ENCODE peak calls at places on chromosomes 12 and 14, in five cellular contexts. G is tibial artery, B is GM12878, P is thyroid gland, Z is Caco-2. O is an unnamed sample.

GRCh38 chr14:21211509-21211908 is 55.6 kb upstream of the OR5AU1 start:
- DNase-seq in G (no peak), B (no peak), P (no peak), Z (no peak), O (no peak)

GRCh38 chr12:53096089-53096741 is 1.3 kb upstream of the IGFBP6 start:
- DNase-seq in G (peak), B (no peak), P (no peak), Z (no peak), O (no peak)

GRCh38 chr12:48285751-48286650 is 64.7 kb downstream of the ZNF641 start:
- DNase-seq in G (no peak), B (no peak), P (no peak), Z (no peak), O (peak)

GRCh38 chr12:58310368-58310767 is 369.0 kb downstream of the ATP23 start:
- DNase-seq in G (no peak), B (no peak), P (no peak), Z (no peak), O (no peak)

GRCh38 chr12:71941174-71941573 is 2.5 kb downstream of the TPH2 start:
- DNase-seq in G (no peak), B (no peak), P (no peak), Z (no peak), O (no peak)

GRCh38 chr14:58638231-58639205 is 756 bp downstream of the DACT1 start:
- DNase-seq in G (peak), B (no peak), P (peak), Z (no peak), O (no peak)

GRCh38 chr12:19970116-19970515 is 398.2 kb upstream of the PDE3A start:
- DNase-seq in G (no peak), B (no peak), P (no peak), Z (no peak), O (no peak)

GRCh38 chr14:37262649-37263048 is 64.9 kb downstream of the MIPOL1 start:
- DNase-seq in G (no peak), B (no peak), P (no peak), Z (no peak), O (no peak)

GRCh38 chr12:10584415-10584814 is 29.0 kb downstream of the MAGOHB start:
- DNase-seq in G (no peak), B (no peak), P (no peak), Z (no peak), O (no peak)

GRCh38 chr12:15838986-15839385 is 43.2 kb upstream of the STRAP start:
- DNase-seq in G (no peak), B (no peak), P (no peak), Z (no peak), O (no peak)

GRCh38 chr12:71756054-71756675 is 1.5 kb downstream of the RAB21 start:
- DNase-seq in G (no peak), B (no peak), P (no peak), Z (no peak), O (no peak)

DNA sequence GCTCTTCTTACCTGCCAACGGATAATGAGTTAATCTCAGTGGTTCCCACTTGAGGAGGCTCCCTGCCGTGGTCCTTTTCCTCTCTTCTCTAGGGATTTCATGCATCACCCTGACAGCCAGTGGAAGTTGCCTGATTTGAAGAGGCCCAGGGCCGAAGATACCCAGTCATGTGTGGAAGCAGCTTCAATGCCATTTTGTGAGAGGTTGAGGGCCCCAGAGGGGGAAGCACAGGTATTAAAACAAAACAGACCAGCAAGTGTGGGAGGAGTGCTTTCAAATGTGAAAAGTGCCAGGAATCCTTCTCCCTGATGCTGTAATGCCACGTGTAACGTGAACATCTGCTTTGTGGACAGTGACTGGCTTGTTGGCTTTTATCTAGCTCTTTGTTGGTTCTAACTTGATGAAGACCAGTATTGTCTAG is 1.5 kb downstream of the TCP11L2 start:
- DNase-seq in G (no peak), B (no peak), P (peak), Z (no peak), O (no peak)
- H3K4me3 ChIP-seq in G (peak), B (no peak), P (peak), Z (no peak), O (no peak)

DNA sequence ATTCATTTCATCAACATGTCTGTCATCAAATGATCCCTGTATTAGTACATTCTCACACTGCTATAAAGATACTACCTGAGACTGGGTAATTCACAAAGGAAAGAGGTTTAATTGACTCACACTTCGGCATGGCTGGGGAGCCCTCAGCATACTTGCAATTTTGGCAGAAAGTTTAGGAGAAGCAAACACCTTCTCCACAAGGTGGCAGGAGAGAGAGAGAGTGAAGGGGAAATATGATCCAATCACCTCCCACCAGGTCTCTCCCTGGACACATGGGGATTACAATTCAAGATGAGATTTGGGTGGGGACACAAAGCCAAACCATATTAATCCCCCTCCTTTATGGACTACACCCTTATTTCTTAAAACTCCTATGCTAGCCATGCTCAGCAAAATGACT is 932.2 kb downstream of the FLRT2 start:
- DNase-seq in G (no peak), B (no peak), P (peak), Z (peak), O (peak)
- TF ChIP-seq CTCF in G (no peak), B (peak), P (peak), Z (peak), O (peak)

DNA sequence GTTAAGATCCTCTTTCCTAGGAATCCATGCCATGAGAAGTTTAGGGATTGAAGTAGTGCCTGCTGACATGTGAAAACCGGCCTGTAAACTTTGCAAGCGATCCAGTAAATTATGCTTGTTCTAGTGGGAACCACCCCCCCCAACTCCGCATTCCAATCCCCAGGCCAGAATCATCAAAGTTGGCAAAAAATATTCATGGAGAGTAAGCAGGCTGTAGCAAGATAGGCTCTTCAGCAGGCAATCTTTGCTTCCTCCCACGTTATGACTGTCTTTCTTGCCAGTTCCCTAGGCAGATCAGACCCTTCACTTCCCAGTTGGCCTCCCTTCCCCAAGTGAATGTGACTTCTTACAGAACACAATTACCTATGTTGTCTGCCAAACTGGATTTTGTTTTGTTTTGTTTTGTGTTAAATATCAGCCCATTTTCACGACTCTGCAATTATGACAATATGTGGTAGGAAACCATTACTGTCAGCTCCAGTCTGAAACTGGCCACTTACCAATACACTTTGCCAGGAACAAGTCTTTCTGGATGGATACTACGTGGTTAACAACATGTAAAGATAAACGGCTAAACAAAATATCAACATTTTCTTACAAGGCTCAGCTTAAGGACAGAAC is 1.1 kb upstream of the PTGER2 start:
- DNase-seq in G (no peak), B (no peak), P (no peak), Z (no peak), O (peak)
- H3K4me3 ChIP-seq in G (peak), B (no peak), P (no peak), Z (no peak), O (no peak)

GRCh38 chr14:49888293-49888692 is 4.6 kb upstream of the ARF6 start:
- DNase-seq in G (no peak), B (no peak), P (no peak), Z (no peak), O (peak)

GRCh38 chr14:49895480-49895879 is 2.6 kb downstream of the ARF6 start:
- DNase-seq in G (no peak), B (no peak), P (no peak), Z (no peak), O (no peak)

GRCh38 chr14:49893309-49894213 is 679 bp downstream of the ARF6 start:
- DNase-seq in G (peak), B (no peak), P (peak), Z (peak), O (no peak)

GRCh38 chr14:49892636-49893308 is at the start of gene ARF6:
- DNase-seq in G (peak), B (peak), P (peak), Z (peak), O (peak)

DNA sequence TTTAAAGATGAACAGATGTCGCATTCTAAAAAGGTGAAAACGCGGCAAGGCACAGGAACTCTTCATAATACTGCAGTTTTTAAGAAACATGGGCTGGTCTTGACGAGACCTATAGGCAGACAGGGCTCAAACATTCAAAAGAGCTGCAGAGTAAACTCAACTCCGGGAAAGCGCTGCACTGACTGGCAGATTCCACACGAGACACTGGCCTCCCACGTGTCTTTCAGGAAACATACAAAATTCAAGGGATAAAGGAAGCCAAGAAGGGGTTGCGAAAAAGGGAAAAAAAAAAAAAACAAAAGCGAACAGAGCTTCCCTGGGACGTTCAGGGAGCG is 614 bp upstream of the ARF6 start:
- DNase-seq in G (no peak), B (peak), P (peak), Z (no peak), O (peak)
- TF ChIP-seq CTCF in G (no peak), B (no peak), P (peak), Z (no peak), O (no peak)

DNA sequence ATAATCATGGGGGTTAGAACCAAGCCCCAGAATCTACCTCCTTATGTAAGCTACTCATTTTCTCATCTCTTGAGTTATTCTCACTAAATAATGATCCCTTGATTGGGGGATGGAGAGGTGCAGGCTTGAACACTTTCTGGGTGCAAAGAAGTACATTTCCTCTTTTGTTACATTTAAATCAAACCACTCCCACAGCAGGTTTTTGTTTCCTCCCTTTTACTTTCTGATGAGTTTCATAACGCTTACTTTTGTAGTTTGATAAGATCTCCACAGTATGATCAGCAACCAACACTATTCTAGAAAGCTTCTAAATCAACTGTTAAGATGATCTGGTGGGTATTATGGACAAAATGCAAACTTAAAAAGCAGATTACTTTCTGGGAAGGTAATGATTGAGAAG is 20.5 kb downstream of the VCPKMT start:
- DNase-seq in G (no peak), B (no peak), P (no peak), Z (no peak), O (no peak)
- H3K4me3 ChIP-seq in G (no peak), B (peak), P (no peak), Z (no peak), O (no peak)

DNA sequence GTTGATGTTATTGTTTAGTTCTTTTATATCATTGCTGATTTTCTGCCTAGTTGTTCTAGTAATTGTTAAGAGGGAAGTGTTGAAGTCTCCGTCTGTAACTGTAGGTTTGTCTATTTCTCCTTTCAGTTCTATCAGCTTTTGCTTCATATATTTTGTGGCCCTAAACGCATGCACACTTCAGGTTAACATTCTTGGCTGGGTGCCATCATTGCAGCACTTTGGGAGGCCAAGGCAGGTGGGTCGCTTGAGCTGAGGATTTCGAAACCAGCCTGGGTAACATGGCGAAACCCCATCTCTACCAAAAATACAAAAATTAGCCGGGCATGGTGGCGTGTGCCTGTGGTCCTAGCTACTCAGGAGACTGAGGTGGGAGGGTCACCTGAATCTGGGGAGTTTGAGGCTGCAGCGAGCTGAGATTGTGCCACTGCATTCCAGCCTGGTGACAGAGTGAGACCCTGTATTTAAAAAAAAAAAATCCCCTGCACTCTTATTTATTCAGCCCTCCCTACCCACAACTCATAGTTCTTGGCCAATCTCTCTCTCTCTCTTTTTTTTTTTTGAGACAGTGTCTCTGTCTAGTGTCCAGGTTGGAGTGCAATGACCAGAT is 28.2 kb upstream of the CFL2 start:
- DNase-seq in G (no peak), B (no peak), P (peak), Z (no peak), O (no peak)
- TF ChIP-seq CTCF in G (no peak), B (no peak), P (no peak), Z (no peak), O (no peak)